ENCODE peak calls at places on chromosomes 11 and 22, in five cellular contexts. X is lower leg skin, U is body of pancreas, I is right lobe of liver, Z is B cell. C is an unnamed sample.

GRCh38 chr11:17524221-17524620 is 20.0 kb downstream of the USH1C start:
- DNase-seq in X (no peak), U (no peak), I (no peak), Z (no peak), C (peak)

GRCh38 chr22:46935506-46936377 is 173.3 kb downstream of the TBC1D22A start:
- DNase-seq in X (no peak), U (no peak), I (peak), Z (no peak), C (no peak)

GRCh38 chr11:124859171-124859570 is 6.1 kb upstream of the ROBO3 start:
- DNase-seq in X (no peak), U (no peak), I (no peak), Z (no peak), C (no peak)

GRCh38 chr11:114163830-114164401 is 104.4 kb downstream of the ZBTB16 start:
- DNase-seq in X (peak), U (no peak), I (no peak), Z (no peak), C (no peak)

GRCh38 chr11:81010631-81011030 is 1569.8 kb upstream of the TENM4 start:
- DNase-seq in X (no peak), U (no peak), I (no peak), Z (no peak), C (no peak)

GRCh38 chr22:23183107-23183698 is 2.9 kb downstream of the BCR start:
- DNase-seq in X (no peak), U (peak), I (no peak), Z (no peak), C (no peak)

GRCh38 chr11:59787255-59787588 is 23.4 kb downstream of the MRPL16 start:
- DNase-seq in X (no peak), U (no peak), I (no peak), Z (no peak), C (no peak)

GRCh38 chr11:131217313-131218297 is 152.8 kb upstream of the NTM start:
- DNase-seq in X (no peak), U (no peak), I (no peak), Z (no peak), C (no peak)

GRCh38 chr22:22408731-22409696 is 99.5 kb downstream of the ZNF280B start:
- DNase-seq in X (no peak), U (peak), I (no peak), Z (peak), C (no peak)

GRCh38 chr11:35134403-35135126 is 4.4 kb upstream of the CD44 start:
- DNase-seq in X (no peak), U (no peak), I (no peak), Z (no peak), C (no peak)

GRCh38 chr11:9823439-9823838 is 159.6 kb downstream of the SWAP70 start:
- DNase-seq in X (no peak), U (no peak), I (no peak), Z (no peak), C (no peak)

GRCh38 chr22:49350441-49351121 is 477.1 kb downstream of the BRD1 start:
- DNase-seq in X (no peak), U (no peak), I (no peak), Z (no peak), C (peak)
- TF ChIP-seq CTCF in X (no peak), U (no peak), I (no peak), Z (no peak), C (peak)

GRCh38 chr11:11163256-11163655 is 189.8 kb downstream of the CSNK2A3 start:
- DNase-seq in X (no peak), U (no peak), I (no peak), Z (no peak), C (no peak)
- TF ChIP-seq CTCF in X (no peak), U (no peak), I (no peak), Z (no peak), C (peak)

DNA sequence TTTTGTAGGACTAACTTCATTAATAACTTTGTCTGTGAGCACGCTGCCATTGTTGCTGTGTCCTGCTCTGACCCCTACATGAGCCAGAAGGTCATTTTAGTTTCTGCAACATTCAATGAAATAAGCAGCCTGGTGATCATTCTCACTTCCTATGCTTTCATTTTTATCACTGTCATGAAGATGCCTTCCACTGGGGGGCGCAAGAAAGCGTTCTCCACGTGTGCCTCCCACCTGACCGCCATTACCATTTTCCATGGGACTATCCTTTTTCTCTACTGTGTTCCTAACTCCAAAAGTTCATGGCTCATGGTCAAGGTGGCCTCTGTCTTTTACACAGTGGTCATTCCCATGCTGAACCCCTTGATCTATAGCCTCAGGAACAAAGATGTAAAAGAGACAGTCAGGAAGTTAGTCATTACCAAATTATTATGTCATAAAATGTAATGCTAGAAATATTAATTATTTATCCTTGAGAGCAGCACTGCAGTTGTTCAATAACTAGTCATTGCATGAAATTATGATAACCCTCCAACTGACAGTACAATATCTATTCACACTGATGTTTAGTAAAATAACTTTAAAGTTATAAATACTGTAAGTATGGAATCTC is 46.4 kb upstream of the OR5D13 start:
- DNase-seq in X (no peak), U (no peak), I (no peak), Z (no peak), C (no peak)
- TF ChIP-seq CTCF in X (no peak), U (no peak), I (no peak), Z (no peak), C (no peak)

GRCh38 chr11:93199616-93200015 is 1.8 kb upstream of the SLC36A4 start:
- DNase-seq in X (no peak), U (no peak), I (no peak), Z (no peak), C (no peak)

GRCh38 chr11:93194673-93195291 is 3.0 kb downstream of the SLC36A4 start:
- DNase-seq in X (no peak), U (no peak), I (no peak), Z (no peak), C (no peak)

GRCh38 chr11:93198221-93198650 is 445 bp upstream of the SLC36A4 start:
- DNase-seq in X (no peak), U (no peak), I (no peak), Z (no peak), C (no peak)

GRCh38 chr11:93197383-93198220 is at the start of gene SLC36A4:
- DNase-seq in X (peak), U (peak), I (peak), Z (peak), C (peak)

GRCh38 chr11:93196816-93197382 is 892 bp downstream of the SLC36A4 start:
- DNase-seq in X (no peak), U (no peak), I (no peak), Z (no peak), C (no peak)
- TF ChIP-seq CTCF in X (no peak), U (peak), I (peak), Z (peak), C (peak)

GRCh38 chr11:66491315-66491935 is 11.2 kb downstream of the DPP3 start:
- DNase-seq in X (no peak), U (no peak), I (no peak), Z (no peak), C (no peak)
- TF ChIP-seq CTCF in X (no peak), U (no peak), I (no peak), Z (no peak), C (peak)

DNA sequence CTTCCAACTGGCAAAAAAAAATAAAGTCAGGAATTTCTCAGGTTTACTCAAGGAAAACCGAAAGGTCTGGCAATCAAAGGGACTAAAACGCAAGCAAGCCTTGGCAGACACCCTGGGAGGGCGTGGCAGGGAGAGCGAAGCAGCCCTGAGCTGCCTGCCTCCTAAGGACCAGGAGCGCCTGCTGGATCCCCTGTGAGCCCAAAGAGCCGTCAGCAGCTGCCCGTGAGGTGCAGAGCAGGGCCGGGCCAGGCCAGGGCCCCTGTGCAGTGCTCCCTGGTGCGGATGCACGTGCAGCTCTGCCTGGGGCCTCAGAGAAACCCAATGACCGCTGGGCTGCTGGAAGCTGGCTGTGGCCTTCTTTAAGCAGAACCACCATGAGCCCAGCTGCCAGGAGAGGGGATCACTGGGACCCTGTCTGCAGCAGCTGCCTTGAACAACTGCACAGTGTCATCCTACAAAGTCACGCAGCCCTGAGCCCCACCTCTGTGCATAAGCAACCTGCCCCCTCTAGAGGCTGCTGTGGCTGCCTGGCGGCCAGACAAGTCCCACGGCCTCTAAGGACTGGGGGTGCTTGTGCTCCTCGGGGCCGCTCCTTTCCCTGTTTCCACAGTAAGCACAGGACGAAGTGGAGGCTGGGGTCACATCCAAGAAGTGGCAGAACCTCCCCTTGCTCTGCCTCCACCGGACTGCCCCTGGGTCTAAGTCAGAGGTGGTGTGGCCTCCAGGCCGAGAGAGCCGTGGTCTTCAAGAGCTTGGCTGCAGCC is 29.2 kb upstream of the COMT start:
- DNase-seq in X (no peak), U (no peak), I (no peak), Z (no peak), C (no peak)
- TF ChIP-seq CTCF in X (no peak), U (no peak), I (no peak), Z (no peak), C (no peak)

GRCh38 chr11:82038151-82038550 is 695.5 kb downstream of the FAM181B start:
- DNase-seq in X (no peak), U (no peak), I (no peak), Z (peak), C (no peak)
- TF ChIP-seq CTCF in X (no peak), U (no peak), I (no peak), Z (no peak), C (peak)

GRCh38 chr11:57646756-57647303 is 2.9 kb downstream of the YPEL4 start:
- DNase-seq in X (no peak), U (no peak), I (no peak), Z (peak), C (no peak)
- TF ChIP-seq CTCF in X (no peak), U (no peak), I (no peak), Z (no peak), C (no peak)

DNA sequence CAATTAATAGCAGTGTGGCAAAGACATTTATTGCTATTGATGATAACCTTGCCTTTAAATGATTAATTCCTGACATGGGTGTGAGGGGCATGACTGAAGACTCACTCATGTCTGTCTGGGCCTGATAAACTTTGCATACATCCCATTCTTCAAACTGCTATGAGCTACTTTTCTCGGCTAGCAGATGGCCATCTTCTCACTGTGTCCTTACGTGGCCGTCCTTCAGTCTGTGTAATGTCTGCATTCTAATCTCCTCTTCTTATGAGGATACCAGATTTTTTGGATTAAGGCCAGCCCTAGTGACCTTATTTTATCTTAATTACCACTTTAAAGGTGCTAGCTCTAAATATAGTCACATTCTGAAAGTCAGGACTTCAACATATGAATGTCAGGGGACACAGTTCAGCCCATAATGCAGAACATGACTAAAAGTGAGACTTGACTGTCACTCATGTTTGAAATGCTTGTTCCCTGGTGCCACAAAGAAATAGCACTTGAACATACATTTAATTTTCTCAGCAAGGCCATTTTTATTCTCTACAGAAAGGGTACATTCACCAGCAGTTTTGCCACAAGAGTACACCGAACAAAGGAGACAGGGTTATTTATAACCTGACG is 32.3 kb downstream of the OR10A6 start:
- DNase-seq in X (no peak), U (no peak), I (no peak), Z (no peak), C (no peak)
- TF ChIP-seq CTCF in X (no peak), U (no peak), I (no peak), Z (no peak), C (no peak)